ENCODE peak calls at places on chromosome 13, in nine cellular contexts. O, E, G, H, L, D, Y, R and N are unnamed samples.

GRCh38 chr13:96898212-96898611 is 96.1 kb downstream of the OXGR1 start:
- DNase-seq in O (no peak), E (no peak), G (no peak), H (no peak), L (no peak), D (no peak), Y (no peak), R (no peak), N (no peak)

GRCh38 chr13:48233097-48233885 is at the start of gene ITM2B:
- DNase-seq in O (peak), E (peak), G (peak), H (peak), L (peak), D (peak), Y (no peak), R (peak), N (peak)

GRCh38 chr13:111508164-111508870 is 187.9 kb downstream of the TEX29 start:
- DNase-seq in O (no peak), E (peak), G (no peak), H (no peak), L (no peak), D (no peak), Y (no peak), R (no peak), N (no peak)

GRCh38 chr13:48264052-48264451 is 31.0 kb downstream of the ITM2B start:
- DNase-seq in O (no peak), E (no peak), G (no peak), H (no peak), L (no peak), D (no peak), Y (no peak), R (no peak), N (no peak)

GRCh38 chr13:31073859-31074718 is 87.6 kb downstream of the HSPH1 start:
- DNase-seq in O (no peak), E (no peak), G (no peak), H (no peak), L (no peak), D (no peak), Y (no peak), R (peak), N (no peak)

GRCh38 chr13:83496501-83496900 is 385.8 kb downstream of the SLITRK1 start:
- DNase-seq in O (no peak), E (no peak), G (no peak), H (no peak), L (no peak), D (no peak), Y (no peak), R (no peak), N (no peak)

GRCh38 chr13:89455741-89456140 is 1784.6 kb downstream of the SLITRK5 start:
- DNase-seq in O (no peak), E (no peak), G (no peak), H (peak), L (no peak), D (no peak), Y (no peak), R (no peak), N (no peak)

GRCh38 chr13:47545206-47545605 is 455.9 kb downstream of the SUCLA2 start:
- DNase-seq in O (no peak), E (no peak), G (no peak), H (no peak), L (no peak), D (no peak), Y (no peak), R (no peak), N (no peak)

GRCh38 chr13:111666377-111666776 is 345.9 kb downstream of the TEX29 start:
- DNase-seq in O (no peak), E (no peak), G (no peak), H (no peak), L (no peak), D (no peak), Y (no peak), R (no peak), N (no peak)

GRCh38 chr13:97367427-97367826 is 66.5 kb upstream of the RAP2A start:
- DNase-seq in O (no peak), E (no peak), G (no peak), H (peak), L (no peak), D (no peak), Y (no peak), R (no peak), N (no peak)

GRCh38 chr13:21033866-21034601 is 27.4 kb downstream of the LATS2 start:
- DNase-seq in O (no peak), E (no peak), G (no peak), H (no peak), L (no peak), D (no peak), Y (no peak), R (no peak), N (no peak)

GRCh38 chr13:97367016-97367415 is 67.0 kb upstream of the RAP2A start:
- DNase-seq in O (no peak), E (no peak), G (no peak), H (no peak), L (no peak), D (no peak), Y (no peak), R (no peak), N (no peak)

GRCh38 chr13:40348096-40348679 is 318.3 kb downstream of the FOXO1 start:
- DNase-seq in O (no peak), E (no peak), G (no peak), H (no peak), L (no peak), D (no peak), Y (no peak), R (no peak), N (no peak)

GRCh38 chr13:39777527-39778061 is 122.1 kb downstream of the COG6 start:
- DNase-seq in O (no peak), E (no peak), G (no peak), H (peak), L (no peak), D (peak), Y (no peak), R (no peak), N (no peak)

GRCh38 chr13:113650731-113651148 is 7.3 kb downstream of the ATP4B start:
- DNase-seq in O (no peak), E (no peak), G (no peak), H (no peak), L (no peak), D (no peak), Y (no peak), R (no peak), N (peak)

GRCh38 chr13:103794526-103794925 is 728.3 kb upstream of the SLC10A2 start:
- DNase-seq in O (no peak), E (no peak), G (no peak), H (no peak), L (no peak), D (no peak), Y (no peak), R (no peak), N (no peak)

GRCh38 chr13:58906329-58907007 is 1257.3 kb downstream of the DIAPH3 start:
- DNase-seq in O (no peak), E (no peak), G (no peak), H (no peak), L (no peak), D (no peak), Y (no peak), R (no peak), N (no peak)

GRCh38 chr13:109979186-109979585 is 192.8 kb upstream of the IRS2 start:
- DNase-seq in O (no peak), E (no peak), G (no peak), H (peak), L (no peak), D (no peak), Y (no peak), R (no peak), N (no peak)

GRCh38 chr13:114230117-114230516 is 4.6 kb upstream of the CDC16 start:
- DNase-seq in O (no peak), E (no peak), G (no peak), H (no peak), L (no peak), D (no peak), Y (no peak), R (peak), N (peak)

GRCh38 chr13:79741006-79741405 is 260.1 kb downstream of the NDFIP2 start:
- DNase-seq in O (no peak), E (no peak), G (no peak), H (no peak), L (no peak), D (no peak), Y (no peak), R (no peak), N (no peak)

GRCh38 chr13:47287291-47287751 is 390.5 kb upstream of the HTR2A start:
- DNase-seq in O (no peak), E (no peak), G (no peak), H (no peak), L (no peak), D (no peak), Y (no peak), R (no peak), N (no peak)

GRCh38 chr13:98937911-98938381 is 39.9 kb downstream of the DOCK9 start:
- DNase-seq in O (no peak), E (no peak), G (no peak), H (no peak), L (no peak), D (no peak), Y (no peak), R (no peak), N (no peak)